ENCODE peak calls at places on chromosomes 7 and 10, in six cellular contexts. One of them, this sample, is unnamed.

GRCh38 chr10:4770766-4771553 is 55.0 kb upstream of the AKR1E2 start:
- DNase-seq in KBM-7: peak; percentile 26
- DNase-seq in tibial nerve: no peak
- DNase-seq in NCI-H2081: peak; percentile 0
- DNase-seq in kidney epithelial cell: peak; percentile 95
- DNase-seq in endothelial cell: no peak
- DNase-seq in this sample: peak; percentile 10

GRCh38 chr7:2860627-2861133 is 16.6 kb upstream of the GNA12 start:
- DNase-seq in KBM-7: no peak
- DNase-seq in endothelial cell: no peak
- DNase-seq in tibial nerve: no peak
- DNase-seq in NCI-H2081: peak; percentile 45
- DNase-seq in kidney epithelial cell: no peak
- DNase-seq in this sample: no peak

GRCh38 chr7:98234429-98235147 is 17.4 kb downstream of the TECPR1 start:
- DNase-seq in KBM-7: no peak
- DNase-seq in endothelial cell: no peak
- DNase-seq in NCI-H2081: no peak
- DNase-seq in kidney epithelial cell: no peak
- DNase-seq in tibial nerve: no peak
- DNase-seq in this sample: no peak

GRCh38 chr10:132631348-132631735 is 93.8 kb downstream of the INPP5A start:
- DNase-seq in NCI-H2081: no peak
- DNase-seq in KBM-7: no peak
- DNase-seq in endothelial cell: no peak
- DNase-seq in kidney epithelial cell: no peak
- DNase-seq in tibial nerve: no peak
- DNase-seq in this sample: no peak

GRCh38 chr7:148078126-148078525 is 512.4 kb upstream of the C7orf33 start:
- DNase-seq in endothelial cell: no peak
- DNase-seq in tibial nerve: no peak
- DNase-seq in kidney epithelial cell: no peak
- DNase-seq in NCI-H2081: peak; percentile 38
- DNase-seq in KBM-7: no peak
- DNase-seq in this sample: no peak

GRCh38 chr10:8544057-8544380 is 489.5 kb downstream of the GATA3 start:
- DNase-seq in kidney epithelial cell: no peak
- DNase-seq in tibial nerve: no peak
- DNase-seq in KBM-7: no peak
- DNase-seq in endothelial cell: no peak
- DNase-seq in NCI-H2081: no peak
- DNase-seq in this sample: no peak

GRCh38 chr7:66146701-66147100 is 32.1 kb downstream of the CRCP start:
- DNase-seq in endothelial cell: no peak
- DNase-seq in KBM-7: no peak
- DNase-seq in NCI-H2081: no peak
- DNase-seq in tibial nerve: no peak
- DNase-seq in kidney epithelial cell: no peak
- DNase-seq in this sample: no peak

GRCh38 chr7:36870625-36871354 is 146.5 kb upstream of the AOAH start:
- DNase-seq in NCI-H2081: no peak
- DNase-seq in tibial nerve: no peak
- DNase-seq in kidney epithelial cell: no peak
- DNase-seq in endothelial cell: no peak
- DNase-seq in KBM-7: no peak
- DNase-seq in this sample: no peak

GRCh38 chr10:23512355-23513058 is 73.6 kb downstream of the OTUD1 start:
- DNase-seq in endothelial cell: no peak
- DNase-seq in kidney epithelial cell: peak; percentile 43
- DNase-seq in tibial nerve: no peak
- DNase-seq in NCI-H2081: no peak
- DNase-seq in KBM-7: peak; percentile 20
- DNase-seq in this sample: no peak

GRCh38 chr10:92011560-92012214 is 88.1 kb downstream of the BTAF1 start:
- DNase-seq in endothelial cell: no peak
- DNase-seq in tibial nerve: no peak
- DNase-seq in kidney epithelial cell: peak; percentile 50
- DNase-seq in KBM-7: no peak
- DNase-seq in NCI-H2081: no peak
- DNase-seq in this sample: peak; percentile 7

GRCh38 chr7:17298102-17298839 is at the start of gene AHR:
- DNase-seq in endothelial cell: peak; percentile 79
- DNase-seq in tibial nerve: peak; percentile 92
- DNase-seq in NCI-H2081: peak; percentile 90
- DNase-seq in KBM-7: peak; percentile 82
- DNase-seq in kidney epithelial cell: peak; percentile 78
- DNase-seq in this sample: no peak

GRCh38 chr7:49638166-49638565 is 135.3 kb upstream of the VWC2 start:
- DNase-seq in endothelial cell: no peak
- DNase-seq in tibial nerve: no peak
- DNase-seq in kidney epithelial cell: no peak
- DNase-seq in NCI-H2081: no peak
- DNase-seq in KBM-7: no peak
- DNase-seq in this sample: peak; percentile 19

GRCh38 chr10:89518876-89519842 is 16.2 kb downstream of the SLC16A12 start:
- DNase-seq in kidney epithelial cell: no peak
- DNase-seq in tibial nerve: no peak
- DNase-seq in NCI-H2081: no peak
- DNase-seq in endothelial cell: no peak
- DNase-seq in KBM-7: no peak
- DNase-seq in this sample: no peak

GRCh38 chr10:103284170-103284569 is 7.2 kb downstream of the INA start:
- DNase-seq in tibial nerve: no peak
- DNase-seq in KBM-7: peak; percentile 19
- DNase-seq in kidney epithelial cell: no peak
- DNase-seq in NCI-H2081: no peak
- DNase-seq in endothelial cell: no peak
- DNase-seq in this sample: no peak

GRCh38 chr10:14186245-14186644 is 144.5 kb downstream of the FRMD4A start:
- DNase-seq in KBM-7: no peak
- DNase-seq in kidney epithelial cell: no peak
- DNase-seq in NCI-H2081: no peak
- DNase-seq in endothelial cell: no peak
- DNase-seq in tibial nerve: no peak
- DNase-seq in this sample: no peak

GRCh38 chr10:95290801-95291633 is at the start of gene PDLIM1:
- DNase-seq in NCI-H2081: peak; percentile 51
- DNase-seq in kidney epithelial cell: no peak
- DNase-seq in KBM-7: peak; percentile 61
- DNase-seq in tibial nerve: no peak
- DNase-seq in endothelial cell: peak; percentile 57
- DNase-seq in this sample: peak; percentile 65

GRCh38 chr7:106823631-106824030 is 41.5 kb upstream of the PIK3CG start:
- DNase-seq in endothelial cell: no peak
- DNase-seq in NCI-H2081: no peak
- DNase-seq in KBM-7: no peak
- DNase-seq in tibial nerve: no peak
- DNase-seq in kidney epithelial cell: no peak
- DNase-seq in this sample: no peak

GRCh38 chr10:132374612-132375011 is 22.4 kb upstream of the PWWP2B start:
- DNase-seq in tibial nerve: no peak
- DNase-seq in KBM-7: no peak
- DNase-seq in kidney epithelial cell: no peak
- DNase-seq in NCI-H2081: no peak
- DNase-seq in endothelial cell: no peak
- DNase-seq in this sample: no peak

GRCh38 chr7:2939193-2939885 is 95.2 kb upstream of the GNA12 start:
- DNase-seq in NCI-H2081: no peak
- DNase-seq in endothelial cell: no peak
- DNase-seq in tibial nerve: no peak
- DNase-seq in kidney epithelial cell: no peak
- DNase-seq in KBM-7: peak; percentile 76
- DNase-seq in this sample: no peak

GRCh38 chr7:104982773-104983619 is 31.0 kb upstream of the KMT2E start:
- DNase-seq in kidney epithelial cell: no peak
- DNase-seq in endothelial cell: no peak
- DNase-seq in tibial nerve: no peak
- DNase-seq in NCI-H2081: peak; percentile 68
- DNase-seq in KBM-7: no peak
- DNase-seq in this sample: peak; percentile 76

GRCh38 chr10:58618158-58618676 is 105.5 kb downstream of the BICC1 start:
- DNase-seq in tibial nerve: no peak
- DNase-seq in KBM-7: no peak
- DNase-seq in kidney epithelial cell: no peak
- DNase-seq in NCI-H2081: peak; percentile 5
- DNase-seq in endothelial cell: no peak
- DNase-seq in this sample: no peak

GRCh38 chr7:125834421-125834820 is 904.8 kb upstream of the POT1 start:
- DNase-seq in NCI-H2081: no peak
- DNase-seq in tibial nerve: no peak
- DNase-seq in KBM-7: no peak
- DNase-seq in kidney epithelial cell: no peak
- DNase-seq in endothelial cell: no peak
- DNase-seq in this sample: no peak

GRCh38 chr7:69898189-69898588 is 299.9 kb downstream of the AUTS2 start:
- DNase-seq in KBM-7: no peak
- DNase-seq in tibial nerve: no peak
- DNase-seq in NCI-H2081: no peak
- DNase-seq in endothelial cell: no peak
- DNase-seq in kidney epithelial cell: no peak
- DNase-seq in this sample: peak; percentile 89

GRCh38 chr10:30170814-30171213 is 111.4 kb upstream of the JCAD start:
- DNase-seq in NCI-H2081: no peak
- DNase-seq in kidney epithelial cell: no peak
- DNase-seq in endothelial cell: no peak
- DNase-seq in tibial nerve: no peak
- DNase-seq in KBM-7: no peak
- DNase-seq in this sample: no peak

GRCh38 chr7:56175784-56176183 is 59.6 kb upstream of the NUPR2 start:
- DNase-seq in tibial nerve: no peak
- DNase-seq in KBM-7: no peak
- DNase-seq in endothelial cell: no peak
- DNase-seq in kidney epithelial cell: no peak
- DNase-seq in NCI-H2081: no peak
- DNase-seq in this sample: no peak

GRCh38 chr7:4840097-4840501 is 21.7 kb downstream of the PAPOLB start:
- DNase-seq in endothelial cell: no peak
- DNase-seq in KBM-7: no peak
- DNase-seq in tibial nerve: no peak
- DNase-seq in NCI-H2081: no peak
- DNase-seq in kidney epithelial cell: no peak
- DNase-seq in this sample: no peak

GRCh38 chr10:71795248-71795647 is 21.9 kb upstream of the VSIR start:
- DNase-seq in NCI-H2081: no peak
- DNase-seq in endothelial cell: peak; percentile 54
- DNase-seq in KBM-7: peak; percentile 61
- DNase-seq in kidney epithelial cell: no peak
- DNase-seq in tibial nerve: no peak
- DNase-seq in this sample: no peak

GRCh38 chr10:102419561-102420442 is 834 bp upstream of the FBXL15 start:
- DNase-seq in kidney epithelial cell: no peak
- DNase-seq in KBM-7: peak; percentile 57
- DNase-seq in NCI-H2081: peak; percentile 78
- DNase-seq in tibial nerve: no peak
- DNase-seq in endothelial cell: peak; percentile 77
- DNase-seq in this sample: peak; percentile 71

GRCh38 chr10:12927896-12928295 is 73.6 kb downstream of the CCDC3 start:
- DNase-seq in NCI-H2081: no peak
- DNase-seq in endothelial cell: no peak
- DNase-seq in KBM-7: no peak
- DNase-seq in tibial nerve: no peak
- DNase-seq in kidney epithelial cell: no peak
- DNase-seq in this sample: no peak

GRCh38 chr10:49742683-49743463 is 19.2 kb downstream of the OGDHL start:
- DNase-seq in tibial nerve: no peak
- DNase-seq in kidney epithelial cell: no peak
- DNase-seq in endothelial cell: no peak
- DNase-seq in NCI-H2081: no peak
- DNase-seq in KBM-7: no peak
- DNase-seq in this sample: no peak

GRCh38 chr10:86293323-86293840 is 73.2 kb downstream of the GRID1 start:
- DNase-seq in kidney epithelial cell: no peak
- DNase-seq in tibial nerve: no peak
- DNase-seq in endothelial cell: no peak
- DNase-seq in KBM-7: no peak
- DNase-seq in NCI-H2081: no peak
- DNase-seq in this sample: no peak

GRCh38 chr7:17907014-17907413 is 33.3 kb downstream of the SNX13 start:
- DNase-seq in kidney epithelial cell: no peak
- DNase-seq in endothelial cell: no peak
- DNase-seq in tibial nerve: no peak
- DNase-seq in KBM-7: no peak
- DNase-seq in NCI-H2081: no peak
- DNase-seq in this sample: no peak

GRCh38 chr7:102061981-102062390 is 224.7 kb upstream of the SH2B2 start:
- DNase-seq in NCI-H2081: no peak
- DNase-seq in kidney epithelial cell: peak; percentile 88
- DNase-seq in endothelial cell: no peak
- DNase-seq in tibial nerve: no peak
- DNase-seq in KBM-7: peak; percentile 89
- DNase-seq in this sample: peak; percentile 56

GRCh38 chr10:60309371-60309770 is 80.3 kb downstream of the ANK3 start:
- DNase-seq in NCI-H2081: no peak
- DNase-seq in tibial nerve: no peak
- DNase-seq in kidney epithelial cell: no peak
- DNase-seq in KBM-7: no peak
- DNase-seq in endothelial cell: no peak
- DNase-seq in this sample: no peak